ENCODE peak calls at places on chromosome 9, in four cellular contexts. One of them, this sample, is unnamed.

GRCh38 chr9:119375892-119376291 is 6.7 kb upstream of the BRINP1 start:
- DNase-seq in CD4-positive, CD25-positive, alpha-beta regulatory T cell: no peak
- DNase-seq in lower lobe of right lung: no peak
- DNase-seq in esophagus muscularis mucosa: peak
- DNase-seq in this sample: no peak

GRCh38 chr9:69131682-69132081 is 42.4 kb upstream of the TJP2 start:
- DNase-seq in lower lobe of right lung: no peak
- DNase-seq in CD4-positive, CD25-positive, alpha-beta regulatory T cell: no peak
- DNase-seq in esophagus muscularis mucosa: no peak
- DNase-seq in this sample: no peak

GRCh38 chr9:6498982-6499381 is 86.0 kb downstream of the UHRF2 start:
- DNase-seq in esophagus muscularis mucosa: no peak
- DNase-seq in lower lobe of right lung: no peak
- DNase-seq in CD4-positive, CD25-positive, alpha-beta regulatory T cell: no peak
- DNase-seq in this sample: no peak

GRCh38 chr9:75190762-75191161 is 102.4 kb downstream of the OSTF1 start:
- DNase-seq in lower lobe of right lung: no peak
- DNase-seq in CD4-positive, CD25-positive, alpha-beta regulatory T cell: peak
- DNase-seq in esophagus muscularis mucosa: no peak
- DNase-seq in this sample: no peak

GRCh38 chr9:2106666-2107065 is 91.5 kb downstream of the SMARCA2 start:
- DNase-seq in lower lobe of right lung: no peak
- DNase-seq in esophagus muscularis mucosa: no peak
- DNase-seq in CD4-positive, CD25-positive, alpha-beta regulatory T cell: no peak
- DNase-seq in this sample: no peak

GRCh38 chr9:137371521-137371941 is 51.4 kb downstream of the EXD3 start:
- DNase-seq in CD4-positive, CD25-positive, alpha-beta regulatory T cell: no peak
- DNase-seq in lower lobe of right lung: no peak
- DNase-seq in esophagus muscularis mucosa: no peak
- DNase-seq in this sample: no peak

GRCh38 chr9:89372230-89372816 is 54.0 kb downstream of the SECISBP2 start:
- DNase-seq in CD4-positive, CD25-positive, alpha-beta regulatory T cell: peak
- DNase-seq in lower lobe of right lung: no peak
- DNase-seq in esophagus muscularis mucosa: no peak
- DNase-seq in this sample: no peak

GRCh38 chr9:113996531-113997001 is 81.5 kb downstream of the AMBP start:
- DNase-seq in esophagus muscularis mucosa: no peak
- DNase-seq in CD4-positive, CD25-positive, alpha-beta regulatory T cell: no peak
- DNase-seq in lower lobe of right lung: no peak
- DNase-seq in this sample: no peak

GRCh38 chr9:99288830-99289229 is 66.7 kb downstream of the SEC61B start:
- DNase-seq in lower lobe of right lung: no peak
- DNase-seq in CD4-positive, CD25-positive, alpha-beta regulatory T cell: no peak
- DNase-seq in esophagus muscularis mucosa: peak
- DNase-seq in this sample: no peak

GRCh38 chr9:110351009-110351467 is 13.4 kb upstream of the TXNDC8 start:
- DNase-seq in lower lobe of right lung: no peak
- DNase-seq in CD4-positive, CD25-positive, alpha-beta regulatory T cell: peak
- DNase-seq in esophagus muscularis mucosa: no peak
- DNase-seq in this sample: no peak

GRCh38 chr9:105296889-105297288 is 52.4 kb downstream of the SLC44A1 start:
- DNase-seq in lower lobe of right lung: no peak
- DNase-seq in CD4-positive, CD25-positive, alpha-beta regulatory T cell: no peak
- DNase-seq in esophagus muscularis mucosa: no peak
- DNase-seq in this sample: no peak

GRCh38 chr9:107323836-107324235 is 40.8 kb downstream of the RAD23B start:
- DNase-seq in lower lobe of right lung: no peak
- DNase-seq in esophagus muscularis mucosa: no peak
- DNase-seq in CD4-positive, CD25-positive, alpha-beta regulatory T cell: no peak
- DNase-seq in this sample: no peak

GRCh38 chr9:38038307-38039089 is 30.5 kb downstream of the SHB start:
- DNase-seq in esophagus muscularis mucosa: no peak
- DNase-seq in lower lobe of right lung: no peak
- DNase-seq in CD4-positive, CD25-positive, alpha-beta regulatory T cell: no peak
- DNase-seq in this sample: no peak

GRCh38 chr9:112784020-112784788 is 33.6 kb downstream of the SNX30 start:
- DNase-seq in esophagus muscularis mucosa: no peak
- DNase-seq in lower lobe of right lung: no peak
- DNase-seq in CD4-positive, CD25-positive, alpha-beta regulatory T cell: no peak
- DNase-seq in this sample: no peak

GRCh38 chr9:127714020-127714835 is 1.2 kb downstream of the PTRH1 start:
- DNase-seq in lower lobe of right lung: no peak
- DNase-seq in CD4-positive, CD25-positive, alpha-beta regulatory T cell: no peak
- DNase-seq in esophagus muscularis mucosa: no peak
- DNase-seq in this sample: no peak
- H3K27ac ChIP-seq in lower lobe of right lung: no peak
- H3K27ac ChIP-seq in CD4-positive, CD25-positive, alpha-beta regulatory T cell: no peak
- H3K27ac ChIP-seq in esophagus muscularis mucosa: no peak
- H3K27ac ChIP-seq in this sample: no peak

GRCh38 chr9:84382728-84383127 is 42.2 kb upstream of the SLC28A3 start:
- DNase-seq in lower lobe of right lung: no peak
- DNase-seq in esophagus muscularis mucosa: no peak
- DNase-seq in CD4-positive, CD25-positive, alpha-beta regulatory T cell: no peak
- DNase-seq in this sample: no peak
- H3K27ac ChIP-seq in lower lobe of right lung: no peak
- H3K27ac ChIP-seq in esophagus muscularis mucosa: no peak
- H3K27ac ChIP-seq in CD4-positive, CD25-positive, alpha-beta regulatory T cell: no peak
- H3K27ac ChIP-seq in this sample: no peak

GRCh38 chr9:108477538-108478006 is 378.2 kb downstream of the ACTL7B start:
- DNase-seq in lower lobe of right lung: no peak
- DNase-seq in CD4-positive, CD25-positive, alpha-beta regulatory T cell: no peak
- DNase-seq in esophagus muscularis mucosa: no peak
- DNase-seq in this sample: no peak

GRCh38 chr9:108476574-108476973 is 379.2 kb downstream of the ACTL7B start:
- DNase-seq in CD4-positive, CD25-positive, alpha-beta regulatory T cell: no peak
- DNase-seq in lower lobe of right lung: no peak
- DNase-seq in esophagus muscularis mucosa: no peak
- DNase-seq in this sample: no peak

GRCh38 chr9:108478871-108479332 is 376.9 kb downstream of the ACTL7B start:
- DNase-seq in lower lobe of right lung: no peak
- DNase-seq in esophagus muscularis mucosa: no peak
- DNase-seq in CD4-positive, CD25-positive, alpha-beta regulatory T cell: no peak
- DNase-seq in this sample: no peak

GRCh38 chr9:108479989-108480652 is 375.7 kb downstream of the ACTL7B start:
- DNase-seq in CD4-positive, CD25-positive, alpha-beta regulatory T cell: no peak
- DNase-seq in lower lobe of right lung: no peak
- DNase-seq in esophagus muscularis mucosa: no peak
- DNase-seq in this sample: no peak

DNA sequence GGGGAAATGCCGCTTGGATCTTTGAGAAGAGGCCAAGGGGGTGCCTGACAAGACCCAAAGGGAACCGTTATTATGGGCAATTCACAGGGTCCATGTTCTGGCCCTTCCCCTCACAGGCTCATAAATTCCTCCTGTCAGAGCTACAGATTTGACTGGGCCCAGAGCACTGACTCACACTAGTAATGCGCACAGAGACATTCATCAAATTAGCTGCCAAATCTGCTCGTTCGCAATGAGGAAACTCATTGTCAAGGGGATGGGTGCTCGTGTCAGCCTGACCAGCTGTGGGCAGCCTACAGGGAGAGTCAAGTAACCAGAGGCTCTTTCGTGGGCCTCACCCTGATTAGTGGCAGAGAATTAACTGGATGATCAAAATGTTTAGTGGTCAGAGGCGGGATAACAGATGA is 377.4 kb downstream of the ACTL7B start:
- DNase-seq in esophagus muscularis mucosa: no peak
- DNase-seq in lower lobe of right lung: no peak
- DNase-seq in CD4-positive, CD25-positive, alpha-beta regulatory T cell: no peak
- DNase-seq in this sample: no peak
- H3K27ac ChIP-seq in esophagus muscularis mucosa: peak
- H3K27ac ChIP-seq in lower lobe of right lung: no peak
- H3K27ac ChIP-seq in CD4-positive, CD25-positive, alpha-beta regulatory T cell: no peak
- H3K27ac ChIP-seq in this sample: no peak

DNA sequence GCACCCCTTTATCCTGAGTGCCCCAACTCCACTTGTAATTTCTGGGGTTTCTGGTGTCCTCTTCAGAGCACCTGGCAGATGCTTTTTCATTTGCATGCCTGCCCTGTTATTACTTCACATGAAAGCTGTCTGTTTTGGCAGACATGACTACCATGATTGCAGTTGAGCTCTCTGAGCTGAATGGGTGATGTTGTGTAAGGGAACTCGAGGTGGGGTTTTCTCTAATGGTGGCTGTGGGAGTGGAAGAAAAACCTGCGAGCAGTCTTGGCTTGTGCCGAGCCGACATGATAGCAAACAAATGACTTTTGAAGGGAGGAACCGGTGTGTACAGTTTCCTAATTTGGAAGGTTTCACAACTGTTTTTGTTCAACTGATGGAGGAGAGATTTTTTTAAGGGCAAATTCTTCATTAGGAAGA is 196.2 kb downstream of the AOPEP start:
- DNase-seq in lower lobe of right lung: no peak
- DNase-seq in esophagus muscularis mucosa: no peak
- DNase-seq in CD4-positive, CD25-positive, alpha-beta regulatory T cell: no peak
- DNase-seq in this sample: no peak
- H3K27ac ChIP-seq in lower lobe of right lung: peak
- H3K27ac ChIP-seq in esophagus muscularis mucosa: peak
- H3K27ac ChIP-seq in CD4-positive, CD25-positive, alpha-beta regulatory T cell: no peak
- H3K27ac ChIP-seq in this sample: peak

GRCh38 chr9:130297371-130297770 is 31.8 kb downstream of the HMCN2 start:
- DNase-seq in esophagus muscularis mucosa: no peak
- DNase-seq in CD4-positive, CD25-positive, alpha-beta regulatory T cell: no peak
- DNase-seq in lower lobe of right lung: peak
- DNase-seq in this sample: no peak
- H3K27ac ChIP-seq in esophagus muscularis mucosa: peak
- H3K27ac ChIP-seq in CD4-positive, CD25-positive, alpha-beta regulatory T cell: no peak
- H3K27ac ChIP-seq in lower lobe of right lung: no peak
- H3K27ac ChIP-seq in this sample: no peak

GRCh38 chr9:127177682-127178265 is 55.3 kb upstream of the ANGPTL2 start:
- DNase-seq in CD4-positive, CD25-positive, alpha-beta regulatory T cell: no peak
- DNase-seq in lower lobe of right lung: no peak
- DNase-seq in esophagus muscularis mucosa: no peak
- DNase-seq in this sample: no peak
- H3K27ac ChIP-seq in CD4-positive, CD25-positive, alpha-beta regulatory T cell: no peak
- H3K27ac ChIP-seq in lower lobe of right lung: no peak
- H3K27ac ChIP-seq in esophagus muscularis mucosa: no peak
- H3K27ac ChIP-seq in this sample: no peak

GRCh38 chr9:129626079-129626943 is at the start of gene NTMT1:
- DNase-seq in esophagus muscularis mucosa: peak
- DNase-seq in lower lobe of right lung: peak
- DNase-seq in CD4-positive, CD25-positive, alpha-beta regulatory T cell: peak
- DNase-seq in this sample: peak

GRCh38 chr9:129627556-129628492 is 1.9 kb downstream of the NTMT1 start:
- DNase-seq in esophagus muscularis mucosa: no peak
- DNase-seq in CD4-positive, CD25-positive, alpha-beta regulatory T cell: no peak
- DNase-seq in lower lobe of right lung: no peak
- DNase-seq in this sample: no peak

GRCh38 chr9:129629251-129629650 is 3.3 kb downstream of the NTMT1 start:
- DNase-seq in lower lobe of right lung: no peak
- DNase-seq in CD4-positive, CD25-positive, alpha-beta regulatory T cell: no peak
- DNase-seq in esophagus muscularis mucosa: no peak
- DNase-seq in this sample: no peak

GRCh38 chr9:129626944-129627297 is 958 bp downstream of the NTMT1 start:
- DNase-seq in esophagus muscularis mucosa: no peak
- DNase-seq in lower lobe of right lung: no peak
- DNase-seq in CD4-positive, CD25-positive, alpha-beta regulatory T cell: peak
- DNase-seq in this sample: no peak

GRCh38 chr9:129628709-129629108 is 2.7 kb downstream of the NTMT1 start:
- DNase-seq in CD4-positive, CD25-positive, alpha-beta regulatory T cell: no peak
- DNase-seq in lower lobe of right lung: no peak
- DNase-seq in esophagus muscularis mucosa: no peak
- DNase-seq in this sample: no peak
- H3K27ac ChIP-seq in CD4-positive, CD25-positive, alpha-beta regulatory T cell: no peak
- H3K27ac ChIP-seq in lower lobe of right lung: no peak
- H3K27ac ChIP-seq in esophagus muscularis mucosa: peak
- H3K27ac ChIP-seq in this sample: no peak

GRCh38 chr9:127873886-127874285 is 3.6 kb downstream of the AK1 start:
- DNase-seq in lower lobe of right lung: peak
- DNase-seq in CD4-positive, CD25-positive, alpha-beta regulatory T cell: no peak
- DNase-seq in esophagus muscularis mucosa: no peak
- DNase-seq in this sample: peak
- H3K27ac ChIP-seq in lower lobe of right lung: peak
- H3K27ac ChIP-seq in CD4-positive, CD25-positive, alpha-beta regulatory T cell: no peak
- H3K27ac ChIP-seq in esophagus muscularis mucosa: peak
- H3K27ac ChIP-seq in this sample: peak